ENCODE peak calls at places on chromosomes 16 and 17, in six cellular contexts. One of them, this sample, is unnamed.

GRCh38 chr17:40552806-40553693 is 12.2 kb downstream of the CCR7 start:
- DNase-seq in GM12878: no peak
- DNase-seq in K562: no peak
- DNase-seq in H1: no peak
- DNase-seq in GM12891: no peak
- DNase-seq in HepG2: no peak
- DNase-seq in this sample: no peak

GRCh38 chr17:40317345-40317873 is 8.4 kb downstream of the RARA start:
- DNase-seq in K562: peak
- DNase-seq in GM12891: peak
- DNase-seq in HepG2: peak
- DNase-seq in GM12878: no peak
- DNase-seq in H1: no peak
- DNase-seq in this sample: no peak

GRCh38 chr17:226773-227580 is 45.5 kb upstream of the DOC2B start:
- DNase-seq in GM12891: no peak
- DNase-seq in K562: no peak
- DNase-seq in HepG2: no peak
- DNase-seq in GM12878: no peak
- DNase-seq in H1: no peak
- DNase-seq in this sample: no peak

GRCh38 chr16:49050607-49051006 is 231.0 kb downstream of the CBLN1 start:
- DNase-seq in H1: no peak
- DNase-seq in K562: no peak
- DNase-seq in GM12878: no peak
- DNase-seq in GM12891: no peak
- DNase-seq in HepG2: no peak
- DNase-seq in this sample: no peak

GRCh38 chr17:76833034-76833689 is 35.0 kb upstream of the MGAT5B start:
- DNase-seq in HepG2: no peak
- DNase-seq in K562: no peak
- DNase-seq in H1: no peak
- DNase-seq in GM12891: no peak
- DNase-seq in GM12878: no peak
- DNase-seq in this sample: no peak

GRCh38 chr17:55895112-55895759 is 144.4 kb downstream of the PCTP start:
- DNase-seq in GM12891: no peak
- DNase-seq in K562: no peak
- DNase-seq in HepG2: no peak
- DNase-seq in H1: no peak
- DNase-seq in GM12878: no peak
- DNase-seq in this sample: no peak

GRCh38 chr17:56172517-56172982 is 19.3 kb downstream of the ANKFN1 start:
- DNase-seq in H1: no peak
- DNase-seq in GM12891: no peak
- DNase-seq in GM12878: no peak
- DNase-seq in K562: no peak
- DNase-seq in HepG2: no peak
- DNase-seq in this sample: no peak

GRCh38 chr16:88787579-88788314 is 2.7 kb upstream of the PIEZO1 start:
- DNase-seq in HepG2: peak
- DNase-seq in K562: no peak
- DNase-seq in H1: no peak
- DNase-seq in GM12878: no peak
- DNase-seq in GM12891: no peak
- DNase-seq in this sample: no peak

GRCh38 chr16:88920618-88921602 is 54.5 kb upstream of the PABPN1L start:
- DNase-seq in K562: no peak
- DNase-seq in GM12891: peak
- DNase-seq in H1: no peak
- DNase-seq in HepG2: no peak
- DNase-seq in GM12878: no peak
- DNase-seq in this sample: peak

GRCh38 chr17:80133626-80133970 is 13.3 kb downstream of the EIF4A3 start:
- DNase-seq in GM12891: no peak
- DNase-seq in H1: no peak
- DNase-seq in K562: no peak
- DNase-seq in HepG2: no peak
- DNase-seq in GM12878: no peak
- DNase-seq in this sample: no peak

GRCh38 chr17:73929860-73930430 is 273.5 kb upstream of the RPL38 start:
- DNase-seq in HepG2: no peak
- DNase-seq in GM12878: no peak
- DNase-seq in GM12891: no peak
- DNase-seq in H1: no peak
- DNase-seq in K562: no peak
- DNase-seq in this sample: no peak

GRCh38 chr16:79092846-79093245 is 507.7 kb downstream of the MAF start:
- DNase-seq in K562: no peak
- DNase-seq in GM12891: no peak
- DNase-seq in H1: no peak
- DNase-seq in HepG2: no peak
- DNase-seq in GM12878: no peak
- DNase-seq in this sample: no peak

GRCh38 chr17:38421224-38421841 is 6.9 kb upstream of the ARHGAP23 start:
- DNase-seq in H1: no peak
- DNase-seq in HepG2: no peak
- DNase-seq in K562: no peak
- DNase-seq in GM12878: no peak
- DNase-seq in GM12891: no peak
- DNase-seq in this sample: no peak

GRCh38 chr17:31581491-31581890 is 190.0 kb downstream of the RAB11FIP4 start:
- DNase-seq in HepG2: no peak
- DNase-seq in GM12878: no peak
- DNase-seq in H1: no peak
- DNase-seq in K562: no peak
- DNase-seq in GM12891: no peak
- DNase-seq in this sample: no peak

GRCh38 chr16:5678371-5678770 is 580.8 kb upstream of the EEF2KMT start:
- DNase-seq in HepG2: no peak
- DNase-seq in K562: peak
- DNase-seq in H1: peak
- DNase-seq in GM12891: no peak
- DNase-seq in GM12878: no peak
- DNase-seq in this sample: no peak

GRCh38 chr16:51825740-51826139 is 674.7 kb upstream of the SALL1 start:
- DNase-seq in K562: no peak
- DNase-seq in H1: no peak
- DNase-seq in GM12891: no peak
- DNase-seq in GM12878: no peak
- DNase-seq in HepG2: no peak
- DNase-seq in this sample: no peak

GRCh38 chr16:58511933-58512815 is 3.1 kb upstream of the SETD6 start:
- DNase-seq in GM12891: peak
- DNase-seq in GM12878: no peak
- DNase-seq in HepG2: peak
- DNase-seq in K562: peak
- DNase-seq in H1: peak
- DNase-seq in this sample: no peak

GRCh38 chr16:85072947-85073346 is 39.3 kb downstream of the CIBAR2 start:
- DNase-seq in H1: no peak
- DNase-seq in K562: no peak
- DNase-seq in HepG2: no peak
- DNase-seq in GM12891: no peak
- DNase-seq in GM12878: no peak
- DNase-seq in this sample: no peak

GRCh38 chr16:81231014-81231413 is 7.5 kb upstream of the BCO1 start:
- DNase-seq in GM12878: no peak
- DNase-seq in HepG2: no peak
- DNase-seq in H1: no peak
- DNase-seq in K562: no peak
- DNase-seq in GM12891: no peak
- DNase-seq in this sample: no peak

GRCh38 chr16:88816736-88817535 is 5.2 kb upstream of the APRT start:
- DNase-seq in HepG2: no peak
- DNase-seq in H1: no peak
- DNase-seq in K562: no peak
- DNase-seq in GM12878: no peak
- DNase-seq in GM12891: no peak
- DNase-seq in this sample: no peak

GRCh38 chr17:30336369-30337171 is 2.7 kb upstream of the TMIGD1 start:
- DNase-seq in HepG2: peak
- DNase-seq in GM12878: no peak
- DNase-seq in GM12891: no peak
- DNase-seq in K562: peak
- DNase-seq in H1: peak
- DNase-seq in this sample: no peak

GRCh38 chr17:7251330-7252175 is at the start of gene CTDNEP1:
- DNase-seq in HepG2: peak
- DNase-seq in H1: peak
- DNase-seq in GM12891: peak
- DNase-seq in K562: peak
- DNase-seq in GM12878: peak
- DNase-seq in this sample: peak
- TF ChIP-seq POLR2A in HepG2: peak
- TF ChIP-seq POLR2A in H1: peak
- TF ChIP-seq POLR2A in GM12891: peak
- TF ChIP-seq POLR2A in K562: no peak
- TF ChIP-seq POLR2A in GM12878: peak
- TF ChIP-seq POLR2A in this sample: peak

DNA sequence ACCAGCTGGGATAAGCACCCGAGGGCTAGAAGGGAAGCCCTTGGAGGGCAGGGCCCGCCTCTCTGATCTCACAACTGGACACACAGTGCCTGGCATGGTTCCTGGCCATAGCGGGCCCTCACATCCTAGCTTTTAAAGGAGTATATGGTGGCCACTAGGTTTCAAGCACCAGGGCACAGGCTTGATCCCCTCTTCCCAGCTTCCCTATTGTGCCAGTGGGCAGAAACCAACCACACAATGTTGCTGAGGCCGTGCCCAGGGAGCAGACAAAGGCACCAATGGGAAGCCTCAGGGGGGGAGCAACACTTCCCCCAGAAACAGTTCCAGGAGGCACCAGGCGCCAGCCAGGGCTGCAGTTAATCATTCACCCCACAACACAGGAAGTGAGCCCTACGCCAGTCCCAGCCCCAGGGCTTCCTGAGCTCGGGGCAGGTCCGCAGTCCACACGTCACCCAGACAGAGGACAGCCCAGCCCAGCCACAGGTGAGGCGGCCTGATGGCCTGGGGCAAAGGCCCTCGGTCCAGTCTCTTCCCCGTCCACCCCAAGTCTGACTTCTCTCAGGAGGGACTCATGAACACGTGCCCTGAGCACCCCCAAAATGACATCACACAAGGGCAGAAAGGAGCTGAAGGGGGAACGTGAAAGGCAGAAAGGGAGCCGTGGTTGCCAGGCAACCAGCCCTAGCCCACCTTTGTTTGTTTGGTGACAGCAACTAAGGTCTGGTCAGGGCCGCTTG is 12.8 kb downstream of the SMIM5 start:
- DNase-seq in K562: no peak
- DNase-seq in GM12878: peak
- DNase-seq in H1: no peak
- DNase-seq in GM12891: peak
- DNase-seq in HepG2: peak
- DNase-seq in this sample: no peak
- TF ChIP-seq TAF1 in K562: no peak
- TF ChIP-seq TAF1 in GM12878: no peak
- TF ChIP-seq TAF1 in H1: no peak
- TF ChIP-seq TAF1 in GM12891: no peak
- TF ChIP-seq TAF1 in HepG2: peak
- TF ChIP-seq TAF1 in this sample: no peak

DNA sequence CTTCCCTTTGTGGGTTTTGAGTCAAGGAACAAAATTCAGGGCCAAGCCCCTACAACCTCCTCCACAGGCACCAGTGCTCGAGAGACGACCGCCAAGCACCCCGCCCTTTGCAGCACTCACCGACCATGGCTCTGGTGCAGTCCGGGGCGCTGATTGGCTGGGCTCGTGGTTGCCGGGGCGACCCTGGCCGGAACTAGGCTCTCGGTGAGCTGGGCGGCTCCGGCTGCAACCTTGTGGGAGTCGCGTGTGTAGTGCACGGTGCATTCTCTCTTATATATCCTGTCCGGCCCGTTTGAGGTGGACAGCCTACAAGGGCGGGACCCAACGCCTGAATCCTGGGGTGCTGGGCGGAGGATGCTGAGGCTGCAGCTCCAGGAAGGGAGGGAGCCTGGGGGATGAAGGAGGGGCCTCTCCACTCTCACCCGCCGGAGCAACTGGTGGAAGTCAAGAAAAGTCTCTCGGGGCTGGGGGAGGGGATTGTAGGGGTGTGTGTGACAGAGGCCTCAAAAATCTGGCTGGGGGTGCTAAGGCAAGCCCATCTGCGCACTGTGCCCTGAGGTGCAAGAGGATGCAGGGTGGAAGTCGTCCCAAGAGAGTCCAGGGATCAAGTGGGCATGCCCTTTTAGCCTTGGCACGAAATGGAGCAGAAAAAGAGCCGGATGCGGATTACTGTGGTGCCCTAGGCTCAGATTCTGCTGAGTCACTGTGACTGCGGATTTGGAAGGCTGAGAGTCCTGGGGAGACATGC is at the start of gene NQO1:
- DNase-seq in GM12878: peak
- DNase-seq in HepG2: peak
- DNase-seq in H1: peak
- DNase-seq in GM12891: peak
- DNase-seq in K562: peak
- DNase-seq in this sample: peak
- TF ChIP-seq POLR2A in GM12878: peak
- TF ChIP-seq POLR2A in HepG2: peak
- TF ChIP-seq POLR2A in H1: no peak
- TF ChIP-seq POLR2A in GM12891: peak
- TF ChIP-seq POLR2A in K562: peak
- TF ChIP-seq POLR2A in this sample: peak

DNA sequence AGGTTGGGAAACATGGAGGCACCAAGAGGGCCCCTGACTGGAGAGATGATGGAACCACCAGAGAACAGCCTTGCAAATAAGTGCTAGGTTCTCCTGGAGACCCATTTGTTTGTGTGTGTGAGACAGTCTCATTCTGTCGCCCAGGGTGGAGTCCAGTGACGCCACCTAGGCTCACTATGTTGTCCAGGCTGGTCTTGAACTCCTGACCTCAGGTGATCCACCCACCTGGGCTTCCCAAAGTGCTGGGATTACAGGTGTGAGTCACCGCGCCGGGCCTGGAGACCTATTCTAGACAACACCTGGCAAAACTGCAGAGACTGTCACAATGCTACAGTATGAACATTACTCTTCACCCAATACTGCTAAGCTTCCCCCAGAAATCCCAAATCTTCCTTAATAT is 1.5 kb downstream of the NPLOC4 start:
- DNase-seq in HepG2: no peak
- DNase-seq in H1: no peak
- DNase-seq in GM12878: no peak
- DNase-seq in K562: no peak
- DNase-seq in GM12891: no peak
- DNase-seq in this sample: no peak
- TF ChIP-seq TAF1 in HepG2: no peak
- TF ChIP-seq TAF1 in H1: no peak
- TF ChIP-seq TAF1 in GM12878: no peak
- TF ChIP-seq TAF1 in K562: no peak
- TF ChIP-seq TAF1 in GM12891: no peak
- TF ChIP-seq TAF1 in this sample: no peak

This sample was measured in GM12892.